ENCODE peak calls at places on chromosome 22, in four cellular contexts. J, K, N and B are unnamed samples.

GRCh38 chr22:17057959-17058814 is 26.6 kb upstream of the IL17RA start:
- DNase-seq in J (peak), K (peak), N (peak), B (peak)

GRCh38 chr22:37169947-37170688 is 17.9 kb downstream of the C1QTNF6 start:
- DNase-seq in K (no peak), J (no peak), N (no peak), B (no peak)

GRCh38 chr22:18970180-18970947 is 34.3 kb upstream of the PRODH start:
- DNase-seq in K (no peak), N (peak), J (peak), B (no peak)

GRCh38 chr22:27879923-27880322 is 39.1 kb downstream of the PITPNB start:
- DNase-seq in K (no peak), J (peak), N (peak), B (no peak)

GRCh38 chr22:40525250-40525884 is 111.2 kb downstream of the MRTFA start:
- DNase-seq in J (peak), K (peak), N (peak), B (peak)

GRCh38 chr22:37431811-37432707 is 4.8 kb upstream of the ELFN2 start:
- DNase-seq in J (no peak), K (no peak), N (no peak), B (no peak)

GRCh38 chr22:19679476-19680099 is 34.7 kb upstream of the SEPTIN5 start:
- DNase-seq in N (peak), J (peak), K (peak), B (peak)

GRCh38 chr22:48660795-48661740 is 1166.6 kb downstream of the BRD1 start:
- DNase-seq in N (no peak), J (no peak), K (no peak), B (no peak)

GRCh38 chr22:50577987-50578775 is at the start of gene CPT1B:
- DNase-seq in N (no peak), J (no peak), K (peak), B (no peak)

GRCh38 chr22:36144886-36145541 is 15.5 kb downstream of the APOL3 start:
- DNase-seq in N (peak), J (peak), K (peak), B (peak)

GRCh38 chr22:49975543-49976389 is 15.2 kb downstream of the PIM3 start:
- DNase-seq in K (no peak), N (peak), J (peak), B (no peak)

GRCh38 chr22:50672471-50673230 is at the start of gene SHANK3:
- DNase-seq in J (no peak), K (peak), N (peak), B (no peak)

GRCh38 chr22:26857169-26857568 is 199.8 kb downstream of the MIAT start:
- DNase-seq in K (no peak), J (no peak), N (no peak), B (no peak)

GRCh38 chr22:33474587-33474986 is 416.4 kb upstream of the SYN3 start:
- DNase-seq in K (no peak), J (no peak), N (no peak), B (no peak)

GRCh38 chr22:48953830-48954229 is 873.8 kb downstream of the BRD1 start:
- DNase-seq in J (no peak), N (no peak), K (no peak), B (no peak)

GRCh38 chr22:33779243-33779642 is 141.0 kb downstream of the LARGE1 start:
- DNase-seq in K (no peak), J (no peak), N (no peak), B (no peak)

GRCh38 chr22:39498802-39499201 is 3.3 kb upstream of the MIEF1 start:
- DNase-seq in N (no peak), J (no peak), K (no peak), B (no peak)

GRCh38 chr22:36870250-36870649 is 9.4 kb downstream of the NCF4 start:
- DNase-seq in K (no peak), N (no peak), J (no peak), B (no peak)

GRCh38 chr22:32649515-32650200 is 151.8 kb upstream of the TIMP3 start:
- DNase-seq in N (no peak), J (no peak), K (no peak), B (no peak)

GRCh38 chr22:43088979-43089717 is at the start of gene TTLL1:
- DNase-seq in N (peak), K (peak), J (peak), B (peak)

GRCh38 chr22:43094085-43094484 is 4.9 kb upstream of the TTLL1 start:
- DNase-seq in N (no peak), K (peak), J (no peak), B (no peak)

GRCh38 chr22:43092085-43092484 is 2.9 kb upstream of the TTLL1 start:
- DNase-seq in J (no peak), K (no peak), N (no peak), B (no peak)

GRCh38 chr22:43088616-43088978 is 594 bp downstream of the TTLL1 start:
- DNase-seq in J (no peak), K (no peak), N (no peak), B (no peak)

GRCh38 chr22:43090130-43090789 is 1.1 kb upstream of the TTLL1 start:
- DNase-seq in K (peak), J (no peak), N (peak), B (peak)
- TF ChIP-seq CTCF in K (peak), J (peak), N (peak), B (peak)

GRCh38 chr22:25110846-25111578 is 88.6 kb upstream of the CRYBB3 start:
- DNase-seq in K (peak), J (peak), N (peak), B (peak)
- TF ChIP-seq CTCF in K (peak), J (peak), N (peak), B (peak)

GRCh38 chr22:30556388-30556787 is 9.8 kb upstream of the SEC14L6 start:
- DNase-seq in N (no peak), J (no peak), K (no peak), B (no peak)
- TF ChIP-seq CTCF in N (no peak), J (no peak), K (no peak), B (no peak)

DNA sequence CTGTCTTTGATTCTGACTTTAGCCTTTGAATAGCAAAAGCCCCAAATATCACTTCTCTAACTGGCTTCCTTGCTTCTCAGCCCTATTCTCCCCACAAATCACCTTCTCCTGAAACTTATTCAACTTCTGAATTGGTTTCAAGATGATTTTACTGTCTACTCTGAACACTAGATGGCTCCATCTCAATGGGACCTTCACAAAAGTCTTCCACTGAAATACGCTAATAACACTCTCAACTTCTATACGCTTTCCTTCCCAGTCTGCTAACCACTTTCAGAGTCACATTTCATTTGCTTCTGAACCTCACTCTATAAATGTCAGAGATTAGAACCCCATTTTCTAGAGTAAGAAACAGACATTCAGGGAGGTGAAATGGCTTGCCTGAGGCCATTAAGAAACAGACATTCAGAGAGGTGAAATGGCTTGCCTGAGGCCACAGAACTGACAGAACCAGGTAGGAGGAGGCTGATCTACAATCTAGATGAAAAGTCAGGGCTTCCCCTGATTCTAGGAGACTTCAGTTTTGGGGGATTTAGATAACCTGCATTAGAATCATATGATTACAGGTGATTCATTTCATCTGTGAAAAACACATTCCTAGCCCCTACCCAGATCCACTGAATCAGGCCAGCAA is 20.6 kb downstream of the MORC2 start:
- DNase-seq in N (no peak), K (no peak), J (no peak), B (no peak)
- TF ChIP-seq CTCF in N (no peak), K (peak), J (peak), B (peak)

GRCh38 chr22:21867528-21868266 is at the start of gene MAPK1:
- DNase-seq in K (peak), J (peak), N (peak), B (peak)
- TF ChIP-seq CTCF in K (peak), J (peak), N (peak), B (peak)

GRCh38 chr22:22692707-22693530 is 48.5 kb downstream of the GGTLC2 start:
- DNase-seq in K (no peak), N (peak), J (no peak), B (peak)
- TF ChIP-seq CTCF in K (peak), N (peak), J (peak), B (peak)

DNA sequence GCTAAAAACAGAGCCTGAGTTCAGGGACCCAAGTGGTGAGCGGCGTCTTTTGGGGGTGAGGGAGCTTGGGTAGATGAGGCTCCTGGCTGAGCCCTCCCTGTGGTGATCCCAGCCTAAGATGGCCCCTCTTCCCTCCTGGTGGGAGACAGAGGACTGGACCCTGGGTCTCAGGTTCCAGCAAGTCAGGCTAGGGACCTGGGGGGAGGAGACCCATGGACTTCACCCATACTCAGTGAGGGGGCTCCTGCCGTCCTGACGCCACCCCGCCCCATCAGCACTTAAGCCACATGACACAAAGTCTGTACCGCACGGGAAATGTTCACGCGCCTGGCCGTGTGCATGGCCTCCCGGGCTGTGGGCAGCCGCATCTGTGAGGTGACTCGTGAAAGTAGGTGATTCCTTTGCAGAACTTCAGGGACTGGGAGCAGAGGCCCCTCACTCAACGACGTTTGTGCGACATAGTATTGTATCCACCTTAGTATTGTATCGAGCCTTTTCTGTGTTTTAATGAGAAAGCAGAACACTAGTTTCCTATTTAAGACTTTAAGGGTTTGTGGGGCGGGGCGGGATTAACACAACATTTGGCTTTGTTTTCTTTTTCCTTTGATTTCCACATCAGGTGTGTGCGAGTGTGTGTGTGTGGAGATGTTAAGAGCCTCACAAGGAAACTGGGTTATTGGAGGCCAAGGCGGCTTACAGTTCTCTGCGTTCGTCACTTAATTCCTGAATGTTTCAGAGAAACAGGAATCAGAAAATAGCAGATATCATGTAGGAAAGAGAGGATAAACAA is 18.4 kb upstream of the TMEM191C start:
- DNase-seq in N (peak), K (peak), J (peak), B (no peak)
- TF ChIP-seq CTCF in N (no peak), K (no peak), J (no peak), B (no peak)

GRCh38 chr22:45553333-45554039 is 50.8 kb downstream of the FBLN1 start:
- DNase-seq in K (peak), N (peak), J (peak), B (peak)

GRCh38 chr22:45551310-45552016 is 48.8 kb downstream of the FBLN1 start:
- DNase-seq in N (no peak), J (no peak), K (no peak), B (no peak)

GRCh38 chr22:45554040-45554406 is 51.3 kb downstream of the FBLN1 start:
- DNase-seq in J (no peak), K (no peak), N (no peak), B (no peak)

GRCh38 chr22:45552017-45552411 is 49.3 kb downstream of the FBLN1 start:
- DNase-seq in J (no peak), N (no peak), K (no peak), B (no peak)

GRCh38 chr22:45552580-45553332 is 50.1 kb downstream of the FBLN1 start:
- DNase-seq in J (no peak), K (peak), N (peak), B (no peak)
- TF ChIP-seq CTCF in J (no peak), K (peak), N (no peak), B (no peak)